ENCODE peak calls at places on chromosome 17, in eight cellular contexts. Q is cardiac fibroblast, O is tibial artery, C is cardiac muscle cell, H is HFF-Myc, U is breast epithelium, T is dorsolateral prefrontal cortex, S is ascending aorta. W is an unnamed sample.
A peak's percentile ranks its signal among the peaks of the same experiment; 100 is the strongest.

GRCh38 chr17:64707077-64707591 is 45.0 kb upstream of the SMURF2 start:
- DNase-seq in H (peak; percentile 99), Q (peak; percentile 97), U (peak; percentile 64), T (peak; percentile 55), O (peak; percentile 93), S (peak; percentile 96), C (peak; percentile 98), W (no peak)

GRCh38 chr17:17343160-17343735 is 40.1 kb downstream of the NT5M start:
- DNase-seq in S (peak; percentile 41), U (peak; percentile 19), H (no peak), C (no peak), O (peak; percentile 24), T (peak; percentile 20), Q (no peak), W (no peak)

GRCh38 chr17:9529033-9529748 is 46.4 kb downstream of the STX8 start:
- DNase-seq in S (no peak), C (peak; percentile 47), H (peak; percentile 6), O (no peak), Q (peak; percentile 38), T (no peak), U (no peak), W (peak; percentile 43)

GRCh38 chr17:65902831-65903549 is 288.9 kb downstream of the CEP112 start:
- DNase-seq in Q (no peak), U (no peak), S (no peak), T (no peak), H (no peak), C (no peak), O (no peak), W (no peak)

GRCh38 chr17:50470451-50470850 is 1.8 kb upstream of the CHAD start:
- DNase-seq in S (no peak), O (no peak), Q (no peak), T (peak; percentile 33), C (no peak), U (no peak), H (no peak), W (no peak)

GRCh38 chr17:12974319-12974661 is 43.5 kb downstream of the ELAC2 start:
- DNase-seq in O (peak; percentile 44), C (peak; percentile 37), T (no peak), U (no peak), H (no peak), S (no peak), Q (peak; percentile 46), W (no peak)

GRCh38 chr17:48492401-48493298 is 38.2 kb downstream of the HOXB1 start:
- DNase-seq in H (no peak), C (peak; percentile 72), Q (peak; percentile 68), O (no peak), T (no peak), S (peak; percentile 85), U (peak; percentile 76), W (peak; percentile 72)

GRCh38 chr17:42653179-42654124 is 5.6 kb upstream of the TUBG2 start:
- DNase-seq in O (peak; percentile 89), T (peak; percentile 50), S (peak; percentile 78), H (peak; percentile 74), Q (peak; percentile 89), U (peak; percentile 59), C (peak; percentile 87), W (no peak)

GRCh38 chr17:17416007-17416399 is 60.8 kb upstream of the MED9 start:
- DNase-seq in S (no peak), H (no peak), Q (peak; percentile 88), U (no peak), O (no peak), T (no peak), C (peak; percentile 86), W (peak; percentile 63)

GRCh38 chr17:42623732-42624596 is 14.5 kb downstream of the TUBG1 start:
- DNase-seq in T (no peak), S (no peak), U (no peak), Q (peak; percentile 42), H (no peak), C (no peak), O (no peak), W (no peak)

GRCh38 chr17:45236002-45236606 is 14.4 kb downstream of the FMNL1 start:
- DNase-seq in C (no peak), U (no peak), O (no peak), H (no peak), T (no peak), S (no peak), Q (no peak), W (no peak)

GRCh38 chr17:4161560-4162221 is 18.7 kb downstream of the CYB5D2 start:
- DNase-seq in S (no peak), O (no peak), T (peak; percentile 44), C (no peak), H (no peak), U (no peak), Q (no peak), W (no peak)

GRCh38 chr17:19308398-19308797 is 54.1 kb downstream of the B9D1 start:
- DNase-seq in U (no peak), H (no peak), C (no peak), T (peak; percentile 25), S (no peak), Q (no peak), O (no peak), W (no peak)

GRCh38 chr17:30346211-30346831 is 12.5 kb upstream of the TMIGD1 start:
- DNase-seq in T (no peak), C (peak; percentile 39), U (no peak), S (no peak), H (no peak), Q (peak; percentile 39), O (no peak), W (no peak)

DNA sequence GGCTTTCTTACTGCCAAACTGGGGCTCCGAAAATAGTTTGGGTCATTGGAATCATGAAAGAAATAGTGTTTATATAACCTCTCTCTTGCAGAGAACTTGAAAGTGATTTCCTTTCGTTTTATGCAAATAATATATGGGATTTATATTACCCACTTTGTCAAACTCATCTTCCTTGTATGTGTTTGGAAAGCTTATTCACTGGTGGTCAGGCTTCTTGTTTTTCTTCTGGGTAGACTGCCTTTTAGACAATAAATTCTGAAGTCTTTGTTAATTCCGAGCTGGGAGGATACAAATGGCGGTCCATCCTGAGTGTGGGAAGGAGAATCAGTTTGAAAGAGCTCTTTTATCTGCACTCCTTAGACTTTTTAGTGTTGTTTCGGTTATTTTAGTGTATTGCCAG is 230.1 kb downstream of the MSI2 start:
- DNase-seq in C (no peak), O (no peak), Q (no peak), S (no peak), U (no peak), T (no peak), H (no peak), W (no peak)
- H3K4me3 ChIP-seq in C (no peak overlapping the region), O (no peak overlapping the region), Q (no peak overlapping the region), S (no peak overlapping the region), U (no peak overlapping the region), T (peak overlapping the region; percentile 21), H (no peak overlapping the region), W (no peak overlapping the region)

DNA sequence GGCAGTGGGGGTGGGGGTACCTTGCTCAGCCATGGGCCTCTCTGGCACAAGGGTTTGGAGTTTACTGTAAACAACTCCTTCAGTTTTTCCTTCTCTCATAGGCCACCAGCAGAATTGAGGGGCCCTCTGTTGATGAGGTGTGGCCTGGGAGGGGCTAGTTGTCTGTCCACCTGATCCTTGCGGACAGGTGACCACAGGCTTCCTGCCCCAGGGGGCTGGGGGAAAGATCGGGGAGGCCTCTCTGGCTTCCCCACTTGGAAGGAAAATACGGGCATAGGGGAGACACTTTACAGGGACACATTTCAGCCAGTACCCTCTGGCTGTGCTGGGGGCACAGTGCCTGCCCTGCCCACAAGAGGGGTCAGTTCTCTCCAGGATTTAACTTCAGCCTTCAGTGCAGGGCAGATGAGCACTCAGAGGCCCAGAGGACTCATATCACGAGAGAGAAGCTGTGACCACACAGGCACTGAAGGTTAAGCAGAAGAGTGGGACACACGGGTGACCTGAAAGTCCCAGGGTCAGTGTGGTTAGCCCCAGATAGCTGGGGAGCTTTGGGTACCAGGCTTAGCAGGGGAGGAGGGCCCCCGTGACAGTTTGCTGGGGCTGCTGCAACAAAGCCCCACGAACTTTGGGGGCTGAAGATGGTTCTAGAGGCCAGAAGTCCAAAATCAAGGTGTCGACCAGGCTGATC is 245.9 kb downstream of the SEC14L1 start:
- DNase-seq in U (no peak), C (no peak), T (no peak), O (no peak), S (no peak), Q (no peak), H (no peak), W (no peak)
- TF ChIP-seq CTCF in U (no peak), C (no peak), T (no peak), O (no peak), S (no peak), Q (no peak), H (no peak), W (no peak)

GRCh38 chr17:80187090-80187489 is 17.3 kb downstream of the CARD14 start:
- DNase-seq in O (no peak), C (peak; percentile 65), S (no peak), H (no peak), T (no peak), U (no peak), Q (peak; percentile 36), W (no peak)

GRCh38 chr17:80189611-80190010 is 19.8 kb downstream of the CARD14 start:
- DNase-seq in U (no peak), O (no peak), H (no peak), T (no peak), S (no peak), Q (no peak), C (no peak), W (no peak)

GRCh38 chr17:80184423-80184714 is 14.5 kb downstream of the CARD14 start:
- DNase-seq in C (no peak), T (no peak), Q (no peak), S (no peak), O (no peak), U (no peak), H (no peak), W (no peak)

GRCh38 chr17:80185968-80186367 is 16.1 kb downstream of the CARD14 start:
- DNase-seq in H (no peak), U (no peak), O (no peak), T (no peak), S (no peak), Q (no peak), C (no peak), W (no peak)

DNA sequence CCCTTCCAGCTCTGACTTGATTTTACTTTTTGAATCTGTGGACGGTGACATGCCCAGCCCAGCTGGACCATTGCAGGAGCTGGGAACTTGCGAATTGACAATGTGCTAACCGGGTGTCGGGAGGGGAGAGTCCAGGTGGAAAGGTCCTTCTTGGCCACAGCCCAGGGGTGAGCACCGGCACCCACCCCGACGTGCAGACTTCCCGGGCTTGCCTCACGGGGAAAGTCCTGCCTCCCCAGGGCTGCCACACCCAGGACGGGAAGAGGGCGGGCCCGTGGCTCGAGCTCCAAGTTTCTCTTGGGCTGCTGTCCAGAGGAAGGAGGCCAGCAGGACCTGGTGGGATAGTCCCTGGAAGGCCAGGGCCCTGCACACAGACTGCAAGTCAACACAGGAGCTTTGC is 17.7 kb downstream of the CARD14 start:
- DNase-seq in Q (peak; percentile 64), O (no peak), C (peak; percentile 65), T (no peak), U (peak; percentile 70), S (no peak), H (no peak), W (no peak)
- H3K4me3 ChIP-seq in Q (peak overlapping the region; percentile 39), O (no peak overlapping the region), C (no peak overlapping the region), T (no peak overlapping the region), U (peak overlapping the region; percentile 7), S (no peak overlapping the region), H (no peak overlapping the region), W (no peak overlapping the region)

DNA sequence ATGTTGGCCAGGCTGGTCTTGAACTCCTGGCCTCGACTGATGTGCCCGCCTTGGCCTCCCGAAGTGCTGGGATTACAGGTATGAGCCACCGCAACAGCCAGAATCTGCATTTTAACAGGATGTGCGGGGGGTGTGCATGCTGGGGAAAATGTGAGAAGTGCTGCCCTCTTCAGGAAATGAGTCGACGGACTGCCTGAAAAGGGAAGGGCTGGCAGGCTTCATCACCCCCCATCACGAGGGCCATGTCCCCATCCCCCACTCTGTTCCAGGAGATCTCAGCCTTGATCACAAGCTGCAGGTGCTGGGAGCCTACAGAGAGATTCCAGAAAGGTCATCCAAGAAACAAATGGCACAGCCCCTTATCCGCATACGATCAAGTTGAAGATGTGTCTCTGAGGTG is 195.3 kb upstream of the RPL38 start:
- DNase-seq in O (no peak), U (no peak), S (no peak), T (no peak), C (peak; percentile 9), Q (no peak), H (no peak), W (peak; percentile 9)
- TF ChIP-seq CTCF in O (no peak), U (no peak), S (no peak), T (peak; percentile 15), C (peak; percentile 31), Q (no peak), H (peak; percentile 14), W (no peak)

W was measured in GM12865.